ENCODE peak calls at places on chromosomes 3 and 15, in seven cellular contexts. H, X, I, K, Z, J and Y are unnamed samples.

GRCh38 chr15:22979699-22980188 is 424 bp downstream of the CYFIP1 start:
- DNase-seq in J (peak; percentile 28), H (no peak), Z (peak; percentile 18), I (peak; percentile 48), X (no peak), K (peak; percentile 25), Y (peak; percentile 60)

GRCh38 chr3:115040673-115041286 is 106.3 kb downstream of the ZBTB20 start:
- DNase-seq in X (peak; percentile 2), J (peak; percentile 21), K (peak; percentile 52), Z (no peak), H (peak; percentile 13), I (peak; percentile 25), Y (peak; percentile 32)

GRCh38 chr15:65584241-65584640 is 26.7 kb downstream of the INTS14 start:
- DNase-seq in J (no peak), Z (no peak), X (no peak), K (no peak), H (no peak), I (no peak), Y (no peak)

GRCh38 chr3:33201195-33201594 is 17.4 kb downstream of the SUSD5 start:
- DNase-seq in K (no peak), Z (no peak), J (no peak), X (no peak), H (no peak), I (no peak), Y (no peak)

GRCh38 chr3:53844262-53845102 is 1.7 kb downstream of the CHDH start:
- DNase-seq in Z (no peak), K (no peak), X (no peak), I (no peak), J (no peak), H (no peak), Y (no peak)

GRCh38 chr3:138355071-138355470 is 6.7 kb downstream of the MRAS start:
- DNase-seq in X (no peak), H (no peak), K (no peak), Z (no peak), J (no peak), I (no peak), Y (no peak)

GRCh38 chr15:80568298-80568697 is 126.8 kb upstream of the ABHD17C start:
- DNase-seq in X (no peak), Z (no peak), J (no peak), H (no peak), I (no peak), K (peak; percentile 48), Y (no peak)

GRCh38 chr3:188700497-188700896 is 471.3 kb upstream of the TPRG1 start:
- DNase-seq in Z (no peak), K (no peak), I (no peak), X (no peak), H (no peak), J (no peak), Y (no peak)

GRCh38 chr3:60079076-60079475 is 1029.3 kb upstream of the CFAP20DC start:
- DNase-seq in Z (no peak), K (no peak), H (no peak), J (no peak), I (no peak), X (no peak), Y (peak; percentile 9)

GRCh38 chr3:23041918-23042696 is 161.0 kb upstream of the UBE2E2 start:
- DNase-seq in H (no peak), I (no peak), J (no peak), K (no peak), X (no peak), Z (no peak), Y (no peak)

GRCh38 chr15:49063402-49064280 is 17.4 kb upstream of the SECISBP2L start:
- DNase-seq in H (no peak), Z (no peak), K (no peak), I (no peak), X (no peak), J (no peak), Y (no peak)

GRCh38 chr3:31522152-31522551 is 10.6 kb upstream of the STT3B start:
- DNase-seq in I (no peak), J (no peak), X (no peak), Z (no peak), K (no peak), H (no peak), Y (peak; percentile 50)

GRCh38 chr3:27486328-27486727 is 2.1 kb upstream of the SLC4A7 start:
- DNase-seq in X (no peak), K (no peak), J (no peak), H (no peak), I (no peak), Z (no peak), Y (no peak)

GRCh38 chr15:48087844-48088243 is 32.9 kb upstream of the SLC24A5 start:
- DNase-seq in I (no peak), K (no peak), X (no peak), J (no peak), Z (no peak), H (no peak), Y (no peak)

DNA sequence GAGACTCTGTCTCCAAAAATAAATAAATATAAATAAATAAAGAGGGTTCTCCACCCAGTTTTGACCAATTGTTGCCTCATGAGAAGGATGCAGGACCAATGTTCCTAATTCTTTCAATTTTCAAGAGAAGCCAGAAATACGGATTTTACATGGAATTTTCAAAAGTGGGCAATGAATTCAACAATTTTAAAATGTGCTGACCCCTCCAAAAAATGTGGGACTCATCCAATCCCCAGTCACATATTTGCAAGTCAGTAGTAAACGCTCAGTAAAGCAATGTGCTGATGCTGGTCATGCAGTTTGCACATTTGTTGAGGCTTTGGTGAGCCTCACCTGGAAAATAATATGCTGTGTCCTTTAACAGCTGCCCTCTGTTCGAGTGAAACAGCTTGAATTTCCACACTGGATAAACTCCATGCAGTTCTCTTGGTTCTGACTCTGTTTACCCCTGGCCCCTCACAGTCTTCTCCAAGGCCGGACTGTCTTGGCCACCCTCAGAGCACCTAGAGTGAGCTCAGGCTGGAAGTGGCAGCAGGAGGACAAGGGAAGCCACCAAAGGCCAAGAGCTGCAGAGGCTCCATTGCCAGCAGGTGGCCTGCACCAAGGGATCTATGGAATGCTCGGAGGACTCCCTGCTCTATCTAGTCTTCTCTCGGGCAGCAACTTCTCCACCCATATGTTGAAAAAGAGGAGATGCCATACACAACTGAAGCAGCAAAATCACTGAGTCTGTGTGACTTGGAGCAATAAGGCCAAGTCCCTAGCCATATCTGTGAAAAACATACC is 246.8 kb downstream of the UACA start:
- DNase-seq in I (no peak), X (no peak), J (no peak), H (no peak), Z (no peak), K (no peak), Y (no peak)
- TF ChIP-seq CTCF in I (no peak), X (no peak), J (no peak), H (no peak), Z (no peak), K (no peak), Y (no peak)

DNA sequence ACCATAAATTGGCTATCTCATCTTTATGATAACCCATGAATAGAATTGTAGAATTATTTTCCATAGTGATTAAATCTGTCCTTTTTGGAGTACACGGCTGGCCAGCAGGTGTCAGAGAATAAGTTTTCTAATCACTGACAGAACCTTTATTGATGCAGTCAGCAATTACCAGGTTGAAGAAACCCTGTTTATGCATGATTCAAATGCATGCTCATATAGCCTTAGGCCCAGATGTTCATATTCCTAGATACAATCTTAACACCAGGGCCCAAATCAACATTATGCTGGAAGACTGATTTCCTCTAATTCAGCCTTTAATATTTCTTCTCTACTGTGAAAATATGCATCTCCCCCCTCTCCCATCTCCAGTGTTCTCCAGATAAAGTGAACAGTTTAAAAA is 243.5 kb upstream of the DCBLD2 start:
- DNase-seq in I (no peak), Z (no peak), K (no peak), H (no peak), J (no peak), X (no peak), Y (no peak)
- TF ChIP-seq CTCF in I (no peak), Z (no peak), K (no peak), H (no peak), J (no peak), X (no peak), Y (no peak)

GRCh38 chr3:94162700-94163099 is 99.8 kb downstream of the NSUN3 start:
- DNase-seq in J (no peak), H (no peak), K (peak; percentile 34), I (no peak), Z (no peak), X (no peak), Y (no peak)

GRCh38 chr3:94158461-94158860 is 95.6 kb downstream of the NSUN3 start:
- DNase-seq in Z (no peak), H (no peak), K (no peak), J (no peak), I (no peak), X (no peak), Y (no peak)

DNA sequence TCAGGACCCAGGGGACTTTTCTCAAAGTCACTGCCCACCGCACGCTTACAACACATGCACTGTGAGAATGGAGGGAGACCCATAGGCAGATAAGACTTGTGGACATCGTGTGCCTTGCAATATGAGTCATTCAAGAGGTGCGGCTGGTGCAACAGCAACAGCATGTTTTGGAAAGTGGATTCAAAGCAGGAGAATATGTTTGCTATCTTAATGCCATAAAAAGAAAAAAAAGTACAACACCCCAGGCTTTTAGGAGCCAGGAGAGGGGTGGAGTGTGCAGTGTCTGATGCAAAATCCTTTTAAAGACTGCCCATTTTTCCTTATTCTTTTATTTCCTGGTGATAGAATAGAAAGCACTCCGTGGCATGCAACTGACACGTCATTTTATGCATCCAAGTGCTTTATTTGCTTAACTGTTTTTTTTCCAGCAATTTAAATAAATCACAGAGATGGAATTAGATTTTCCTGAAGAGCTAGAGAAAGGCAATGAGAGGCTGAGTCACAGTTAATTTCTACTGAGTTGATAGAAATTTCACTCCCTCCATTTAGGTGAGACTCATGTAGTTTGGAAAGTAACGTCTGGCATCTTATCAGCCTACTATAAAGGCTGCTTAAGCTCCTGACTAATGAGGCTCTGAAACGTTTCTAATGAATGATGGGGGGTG is 96.3 kb downstream of the NSUN3 start:
- DNase-seq in X (no peak), I (no peak), Z (no peak), H (no peak), J (no peak), K (peak; percentile 4), Y (no peak)
- TF ChIP-seq CTCF in X (no peak), I (no peak), Z (no peak), H (no peak), J (no peak), K (no peak), Y (no peak)

GRCh38 chr15:100918690-100919480 is at the start of gene LRRK1:
- DNase-seq in X (no peak), J (no peak), Z (no peak), K (peak; percentile 40), H (no peak), I (peak; percentile 34), Y (peak; percentile 76)

GRCh38 chr15:100918034-100918689 is 995 bp upstream of the LRRK1 start:
- DNase-seq in Z (peak; percentile 73), J (peak; percentile 69), K (peak; percentile 62), H (peak; percentile 47), I (peak; percentile 89), X (no peak), Y (peak; percentile 93)

GRCh38 chr15:100911086-100911485 is 8.1 kb upstream of the LRRK1 start:
- DNase-seq in I (no peak), H (no peak), K (no peak), Z (no peak), J (no peak), X (no peak), Y (no peak)

GRCh38 chr15:100913961-100914360 is 5.2 kb upstream of the LRRK1 start:
- DNase-seq in I (no peak), J (no peak), Z (no peak), K (no peak), H (no peak), X (no peak), Y (no peak)

DNA sequence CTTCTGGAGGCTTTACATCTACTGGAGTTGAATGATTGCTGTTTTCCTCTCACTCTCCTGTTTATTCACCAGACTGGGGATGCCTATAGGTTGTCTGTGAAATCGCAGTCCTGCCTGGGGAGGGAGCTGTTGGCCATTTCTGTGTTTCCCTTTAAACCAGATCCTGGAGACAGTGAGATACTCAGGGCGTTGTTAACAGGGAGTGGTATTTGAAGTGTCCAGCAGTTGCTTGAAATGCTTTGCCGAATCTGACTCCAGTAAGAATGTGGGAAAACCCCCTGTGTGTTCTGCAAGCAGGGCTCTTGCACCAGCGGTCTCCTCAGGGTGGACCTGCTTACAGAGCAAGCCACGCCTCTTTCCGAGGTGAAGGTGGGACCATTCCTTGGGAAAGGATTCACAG is 4.3 kb upstream of the LRRK1 start:
- DNase-seq in K (peak; percentile 24), I (no peak), H (no peak), J (no peak), Z (no peak), X (no peak), Y (no peak)
- TF ChIP-seq CTCF in K (peak; percentile 24), I (no peak), H (no peak), J (no peak), Z (no peak), X (no peak), Y (no peak)